ENCODE peak calls at places on chromosomes 7 and 10, in eight cellular contexts. C is CD4-positive, alpha-beta memory T cell; I is kidney; G is tibial nerve; A is CD4-positive, CD25-positive, alpha-beta regulatory T cell; P is pancreas; Q is vagina; U is heart right ventricle. S is an unnamed sample.

GRCh38 chr7:37281368-37282092 is 167.1 kb downstream of the ELMO1 start:
- DNase-seq in C (no peak), Q (peak; percentile 29), U (no peak), P (no peak), G (no peak), I (no peak), A (no peak), S (no peak)

GRCh38 chr10:78457804-78458483 is 424.3 kb downstream of the RPS24 start:
- DNase-seq in U (no peak), I (no peak), C (no peak), P (no peak), Q (no peak), A (no peak), G (no peak), S (no peak)

GRCh38 chr7:152574892-152575511 is 100.9 kb downstream of the XRCC2 start:
- DNase-seq in I (no peak), C (no peak), A (no peak), Q (no peak), U (no peak), G (no peak), P (no peak), S (no peak)

GRCh38 chr7:66224171-66224773 is 19.1 kb downstream of the TPST1 start:
- DNase-seq in U (no peak), C (no peak), P (no peak), Q (no peak), I (no peak), G (no peak), A (no peak), S (no peak)

GRCh38 chr10:58393317-58393716 is 8.1 kb downstream of the TFAM start:
- DNase-seq in G (no peak), P (no peak), Q (no peak), I (no peak), A (no peak), U (no peak), C (no peak), S (no peak)

GRCh38 chr7:3682028-3682712 is 381.1 kb downstream of the SDK1 start:
- DNase-seq in C (no peak), P (no peak), Q (no peak), A (no peak), I (no peak), U (no peak), G (no peak), S (no peak)

GRCh38 chr10:119502214-119502613 is 40.3 kb downstream of the RGS10 start:
- DNase-seq in U (no peak), Q (no peak), A (peak; percentile 83), I (peak; percentile 78), C (peak; percentile 83), P (no peak), G (no peak), S (no peak)

GRCh38 chr10:121735248-121735647 is 137.0 kb upstream of the FGFR2 start:
- DNase-seq in A (no peak), C (no peak), Q (no peak), U (no peak), P (no peak), I (no peak), G (no peak), S (no peak)

GRCh38 chr7:5636914-5637313 is 144.5 kb downstream of the RNF216 start:
- DNase-seq in Q (no peak), P (peak; percentile 30), A (no peak), I (peak; percentile 90), C (no peak), G (peak; percentile 38), U (peak; percentile 54), S (peak; percentile 90)

DNA sequence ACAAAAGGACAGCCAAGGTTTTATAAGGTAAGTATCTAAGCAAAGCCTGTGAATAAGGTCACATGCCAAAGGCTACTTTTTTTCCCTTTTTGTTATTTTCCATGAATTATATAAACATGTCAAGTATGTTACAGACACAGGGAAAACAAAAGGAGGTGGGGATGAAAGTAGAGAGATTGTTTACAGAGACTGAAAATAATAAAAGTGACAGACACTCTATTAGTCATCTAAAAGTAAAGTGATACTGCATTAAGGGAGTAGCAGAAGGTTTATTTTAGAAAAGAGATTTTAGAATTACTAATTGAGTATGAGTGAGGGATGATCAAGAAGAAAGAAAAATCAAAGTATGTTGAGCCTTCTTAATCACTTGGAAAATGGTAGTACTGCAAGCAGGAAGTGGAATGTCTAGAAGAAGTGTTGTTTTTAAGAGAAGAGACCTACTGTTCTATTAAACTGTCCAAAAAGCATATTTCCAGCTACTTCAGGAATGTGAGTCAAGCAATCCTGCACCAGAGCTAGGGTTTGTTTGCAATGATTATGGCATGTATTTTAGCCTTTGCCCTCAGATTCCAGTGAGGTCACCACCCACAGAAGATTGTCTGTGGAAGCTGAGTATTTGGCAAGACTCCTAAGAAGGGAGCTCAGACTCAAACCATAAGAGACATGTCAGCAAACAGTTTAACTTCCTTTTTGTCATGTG is 177.9 kb upstream of the PLXDC2 start:
- DNase-seq in G (no peak), A (no peak), I (no peak), U (no peak), C (no peak), Q (no peak), P (no peak), S (no peak)
- H3K27ac ChIP-seq in G (peak overlapping the region; percentile 90), A (no peak overlapping the region), I (no peak overlapping the region), U (peak overlapping the region; percentile 75), C (no peak overlapping the region), Q (peak overlapping the region; percentile 62), P (peak overlapping the region; percentile 50), S (peak overlapping the region; percentile 67)

GRCh38 chr10:34730726-34731125 is 84.4 kb downstream of the PARD3 start:
- DNase-seq in P (no peak), U (no peak), Q (no peak), I (no peak), A (no peak), G (no peak), C (no peak), S (no peak)
- H3K4me1 ChIP-seq in P (peaks cover 34% of the 10 kb centered on the region), U (peaks cover 23% of the 10 kb centered on the region), Q (peaks cover 72% of the 10 kb centered on the region), I (peaks cover 14% of the 10 kb centered on the region), A (no peaks in the 10 kb centered on the region), G (peaks cover 11% of the 10 kb centered on the region), C (no peaks in the 10 kb centered on the region), S (no peaks in the 10 kb centered on the region)

GRCh38 chr10:63562857-63563256 is 41.7 kb downstream of the REEP3 start:
- DNase-seq in U (no peak), P (no peak), I (no peak), Q (no peak), A (no peak), C (no peak), G (no peak), S (no peak)
- H3K27ac ChIP-seq in U (no peak overlapping the region), P (no peak overlapping the region), I (no peak overlapping the region), Q (no peak overlapping the region), A (no peak overlapping the region), C (no peak overlapping the region), G (no peak overlapping the region), S (no peak overlapping the region)

GRCh38 chr7:100806276-100806675 is 21.0 kb downstream of the EPHB4 start:
- DNase-seq in G (no peak), I (no peak), C (no peak), Q (no peak), P (no peak), U (no peak), A (no peak), S (no peak)

GRCh38 chr7:100804681-100805431 is 22.5 kb downstream of the EPHB4 start:
- DNase-seq in P (no peak), U (no peak), G (no peak), I (no peak), Q (no peak), C (no peak), A (no peak), S (no peak)

GRCh38 chr7:100803398-100804161 is 23.7 kb downstream of the EPHB4 start:
- DNase-seq in A (no peak), Q (no peak), P (peak; percentile 87), I (peak; percentile 89), C (no peak), U (peak; percentile 54), G (peak; percentile 53), S (peak; percentile 92)

GRCh38 chr7:100801833-100802568 is 25.3 kb downstream of the EPHB4 start:
- DNase-seq in A (no peak), Q (no peak), U (no peak), I (no peak), G (no peak), P (peak; percentile 93), C (no peak), S (no peak)

GRCh38 chr7:100802951-100803350 is 24.4 kb downstream of the EPHB4 start:
- DNase-seq in G (no peak), I (no peak), A (no peak), U (no peak), Q (no peak), P (peak; percentile 64), C (no peak), S (no peak)
- H3K4me1 ChIP-seq in G (peaks cover 5% of the 10 kb centered on the region), I (no peaks in the 10 kb centered on the region), A (no peaks in the 10 kb centered on the region), U (peaks cover 55% of the 10 kb centered on the region), Q (peaks cover 60% of the 10 kb centered on the region), P (peaks cover 19% of the 10 kb centered on the region), C (no peaks in the 10 kb centered on the region), S (no peaks in the 10 kb centered on the region)

DNA sequence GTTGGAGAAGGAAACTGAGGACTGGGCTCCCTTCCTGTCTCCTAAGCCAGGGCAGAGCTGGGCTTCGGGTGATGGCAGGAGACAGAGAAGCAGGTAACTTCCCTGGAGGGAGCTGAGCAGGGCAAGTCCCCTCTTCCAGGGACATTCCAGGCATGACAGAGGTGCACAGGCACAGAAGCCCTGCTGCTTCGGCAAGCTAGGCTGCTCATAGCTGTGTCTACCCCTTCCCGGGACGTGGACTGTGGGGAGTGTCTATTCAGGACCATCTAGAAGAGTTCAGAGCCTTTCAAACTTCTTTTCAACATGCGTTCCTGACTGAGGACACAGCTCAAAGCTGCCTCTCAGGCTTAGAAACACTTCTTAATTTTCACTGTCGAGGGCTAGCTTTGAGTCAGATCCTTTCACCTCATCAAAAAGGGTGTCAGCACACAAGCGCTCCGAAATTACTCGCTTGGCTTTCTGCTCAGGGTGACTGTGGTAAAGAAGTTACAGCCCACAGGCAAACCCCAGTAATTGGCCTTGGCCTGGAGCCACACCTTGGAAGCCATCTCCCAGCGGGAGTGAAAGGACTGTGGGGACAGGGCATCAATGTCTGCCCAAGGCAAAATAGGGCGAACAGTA is 63.7 kb upstream of the STEAP1B start:
- DNase-seq in C (no peak), Q (peak; percentile 80), G (no peak), U (no peak), P (no peak), A (no peak), I (no peak), S (no peak)
- H3K27ac ChIP-seq in C (no peak overlapping the region), Q (no peak overlapping the region), G (peak overlapping the region; percentile 28), U (peak overlapping the region; percentile 91), P (peak overlapping the region; percentile 33), A (no peak overlapping the region), I (no peak overlapping the region), S (no peak overlapping the region)

S was measured in aorta.